ENCODE peak calls at places on chromosome 6, in five cellular contexts. B is GM23338, F is AG10803, G is adrenal gland, O is progenitor cell of endocrine pancreas. Y is an unnamed sample.

GRCh38 chr6:114288696-114289095 is 54.1 kb downstream of the HS3ST5 start:
- DNase-seq in G (no peak), B (no peak), O (no peak), F (no peak), Y (no peak)

GRCh38 chr6:6711832-6712231 is 123.3 kb downstream of the LY86 start:
- DNase-seq in O (no peak), G (peak; percentile 58), B (no peak), F (no peak), Y (no peak)

GRCh38 chr6:140237251-140237650 is 862.8 kb upstream of the CITED2 start:
- DNase-seq in G (no peak), F (no peak), O (no peak), B (no peak), Y (no peak)

GRCh38 chr6:52512199-52512598 is 64.7 kb downstream of the TRAM2 start:
- DNase-seq in B (no peak), F (peak; percentile 86), G (peak; percentile 76), O (no peak), Y (no peak)

GRCh38 chr6:56408976-56409375 is 161.6 kb upstream of the COL21A1 start:
- DNase-seq in B (no peak), F (no peak), O (no peak), G (no peak), Y (no peak)

GRCh38 chr6:4774715-4775590 is 1.3 kb upstream of the CDYL start:
- DNase-seq in O (no peak), G (peak; percentile 57), F (no peak), B (peak; percentile 61), Y (no peak)

GRCh38 chr6:300026-300425 is 7.7 kb downstream of the DUSP22 start:
- DNase-seq in B (no peak), F (no peak), O (no peak), G (no peak), Y (no peak)

GRCh38 chr6:142705054-142705453 is 239.9 kb downstream of the HIVEP2 start:
- DNase-seq in B (no peak), F (no peak), O (no peak), G (no peak), Y (no peak)

GRCh38 chr6:22194188-22194921 is 102.5 kb downstream of the PRL start:
- DNase-seq in G (no peak), O (no peak), B (no peak), F (peak; percentile 33), Y (no peak)

GRCh38 chr6:157486632-157487031 is 105.6 kb downstream of the ZDHHC14 start:
- DNase-seq in O (no peak), B (no peak), G (no peak), F (no peak), Y (no peak)

GRCh38 chr6:89492025-89492640 is 59.2 kb downstream of the ANKRD6 start:
- DNase-seq in O (no peak), F (no peak), G (no peak), B (peak; percentile 45), Y (no peak)

GRCh38 chr6:75893058-75893775 is 144.2 kb downstream of the MYO6 start:
- DNase-seq in B (peak; percentile 87), F (peak; percentile 80), O (no peak), G (no peak), Y (no peak)

GRCh38 chr6:135583256-135583758 is 85.8 kb upstream of the AHI1 start:
- DNase-seq in G (no peak), F (peak; percentile 22), O (no peak), B (no peak), Y (no peak)

GRCh38 chr6:133724726-133725125 is 164.2 kb upstream of the TCF21 start:
- DNase-seq in O (no peak), B (peak; percentile 4), F (peak; percentile 81), G (no peak), Y (no peak)

GRCh38 chr6:32973144-32973854 is 4.9 kb downstream of the BRD2 start:
- DNase-seq in B (peak; percentile 68), F (peak; percentile 31), O (no peak), G (peak; percentile 71), Y (no peak)

GRCh38 chr6:138404666-138405337 is 779 bp downstream of the HEBP2 start:
- DNase-seq in F (no peak), B (no peak), O (no peak), G (peak; percentile 46), Y (no peak)

GRCh38 chr6:156956286-156956685 is 179.1 kb downstream of the ARID1B start:
- DNase-seq in F (no peak), O (no peak), G (no peak), B (no peak), Y (no peak)

GRCh38 chr6:96837138-96837971 is at the start of gene GPR63:
- DNase-seq in B (peak; percentile 95), O (peak; percentile 51), G (peak; percentile 63), F (peak; percentile 46), Y (peak; percentile 68)

GRCh38 chr6:97068211-97068610 is 143.7 kb downstream of the KLHL32 start:
- DNase-seq in B (peak; percentile 54), F (peak; percentile 52), O (no peak), G (no peak), Y (no peak)

GRCh38 chr6:134421496-134421895 is 103.6 kb upstream of the SGK1 start:
- DNase-seq in O (no peak), G (no peak), B (no peak), F (peak; percentile 79), Y (no peak)

GRCh38 chr6:33384581-33385020 is 7.0 kb upstream of the KIFC1 start:
- DNase-seq in G (no peak), B (peak; percentile 72), F (peak; percentile 82), O (no peak), Y (no peak)

DNA sequence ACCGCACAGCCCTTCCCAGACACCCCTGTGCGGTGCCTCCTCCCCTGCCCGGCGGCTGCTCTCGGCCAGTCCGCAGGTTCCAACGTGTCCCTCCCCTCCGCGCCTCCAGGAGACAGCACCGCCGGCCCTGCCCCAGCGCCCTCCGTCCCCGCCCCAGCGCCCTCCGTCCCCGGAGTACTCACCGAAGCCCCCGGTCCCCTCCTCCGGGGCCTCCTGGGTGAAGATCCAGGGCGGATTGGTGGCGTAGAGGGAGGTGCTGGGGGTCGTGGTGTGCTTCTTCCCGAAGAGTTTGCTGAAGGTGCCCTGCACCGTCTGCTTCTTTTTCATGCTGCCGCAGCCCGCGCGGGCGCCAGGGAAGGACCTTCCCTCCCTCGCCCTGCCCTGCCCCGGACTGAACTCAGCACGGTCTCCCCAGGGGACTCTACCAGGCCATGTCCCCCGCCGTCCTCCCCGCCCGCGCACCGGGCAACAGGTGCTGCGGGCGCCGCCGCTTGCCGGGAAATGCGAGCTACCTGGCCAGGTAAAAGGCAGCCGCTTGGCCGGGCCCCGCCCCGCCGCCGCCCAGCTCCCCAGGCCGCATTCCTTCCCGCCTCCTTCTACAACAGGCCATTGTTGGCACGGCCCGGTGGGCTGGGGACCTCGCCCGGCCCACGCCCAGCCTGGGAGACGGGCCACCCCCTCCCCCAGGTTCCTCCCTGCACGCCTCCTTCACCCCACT is at the start of gene C6orf132:
- DNase-seq in F (peak; percentile 44), G (no peak), O (peak; percentile 66), B (peak; percentile 95), Y (no peak)
- TF ChIP-seq CTCF in F (no peak), G (no peak), O (no peak), B (no peak), Y (no peak)

DNA sequence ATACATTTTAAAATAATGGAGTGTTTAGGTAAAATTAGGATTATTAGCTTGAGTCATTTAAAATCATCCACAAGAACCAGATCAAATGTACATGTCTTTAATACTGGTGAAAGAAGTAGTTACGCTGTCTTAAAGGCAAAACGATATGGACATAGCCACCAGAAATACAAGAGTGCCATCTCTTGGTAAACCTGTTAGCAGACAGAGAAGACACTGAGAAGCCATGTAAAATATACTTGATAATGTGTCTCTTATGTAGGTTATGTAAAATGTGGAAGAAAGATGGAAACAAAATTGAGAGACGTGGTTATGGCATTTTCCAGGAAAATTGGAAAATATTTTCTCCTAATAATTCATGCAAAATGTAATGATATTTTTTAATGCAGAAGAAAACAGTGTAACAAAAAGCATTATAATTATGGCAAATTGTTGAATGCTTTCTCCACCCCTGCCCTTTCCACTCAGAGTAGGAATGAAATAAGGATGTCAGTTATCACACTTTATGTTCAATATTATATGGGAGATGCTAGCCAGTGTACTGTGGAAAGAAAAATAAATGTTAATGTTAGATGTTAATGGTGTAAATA is 12.2 kb upstream of the SLC17A2 start:
- DNase-seq in B (peak; percentile 34), F (peak; percentile 57), G (no peak), O (no peak), Y (no peak)
- TF ChIP-seq CTCF in B (peak; percentile 68), F (peak; percentile 63), G (peak; percentile 37), O (peak; percentile 58), Y (peak; percentile 63)

DNA sequence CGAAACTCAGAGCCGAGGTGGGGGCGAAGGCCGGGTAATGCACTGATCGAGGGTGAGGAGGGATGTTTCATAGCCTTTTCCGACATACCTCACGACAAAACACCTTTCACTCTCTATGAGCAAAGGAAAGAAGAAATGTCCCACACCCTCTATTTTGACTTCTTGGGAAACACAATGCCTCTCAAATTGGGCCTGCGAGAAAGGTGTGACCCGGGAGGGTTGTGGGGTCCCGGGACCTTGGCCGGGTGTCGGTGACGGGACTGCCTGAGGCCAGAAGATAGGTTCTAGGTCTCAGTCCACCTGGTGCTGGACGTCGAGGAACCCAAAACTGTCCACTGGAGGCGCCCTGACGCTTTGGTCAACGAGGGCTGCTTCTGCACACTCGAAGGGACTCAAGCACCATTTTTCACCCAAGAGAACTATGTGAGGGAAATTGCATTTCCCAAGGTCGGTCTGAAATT is 41.1 kb upstream of the OSTM1 start:
- DNase-seq in O (peak; percentile 30), B (peak; percentile 80), F (peak; percentile 17), G (peak; percentile 63), Y (no peak)
- TF ChIP-seq CTCF in O (peak; percentile 55), B (peak; percentile 65), F (peak; percentile 38), G (peak; percentile 21), Y (peak; percentile 46)

GRCh38 chr6:26224940-26225847 is 138.0 kb downstream of the HFE start:
- DNase-seq in O (no peak), F (peak; percentile 88), G (peak; percentile 73), B (peak; percentile 84), Y (no peak)
- TF ChIP-seq CTCF in O (peak; percentile 55), F (peak; percentile 2), G (no peak), B (peak; percentile 28), Y (no peak)